ENCODE peak calls at places on chromosomes 3 and 15, in six cellular contexts. I is hepatocyte, Y is left ventricle myocardium inferior, L is heart left ventricle, E is heart right ventricle, F is foreskin keratinocyte. S is an unnamed sample.

GRCh38 chr3:69322110-69322509 is 63.8 kb downstream of the FRMD4B start:
- DNase-seq in Y (no peak), F (no peak), I (no peak), E (no peak), L (no peak), S (no peak)

GRCh38 chr3:8204846-8205624 is 296.6 kb upstream of the LMCD1 start:
- DNase-seq in L (no peak), F (peak; percentile 82), E (no peak), Y (no peak), I (peak; percentile 10), S (no peak)

GRCh38 chr15:52486003-52486996 is 42.4 kb downstream of the MYO5A start:
- DNase-seq in Y (no peak), I (no peak), L (no peak), F (no peak), E (no peak), S (no peak)

GRCh38 chr3:27724459-27725197 is 2.5 kb upstream of the EOMES start:
- DNase-seq in Y (no peak), F (peak; percentile 37), E (no peak), I (no peak), L (no peak), S (no peak)

GRCh38 chr3:149471991-149472390 is 2.5 kb upstream of the TM4SF4 start:
- DNase-seq in F (no peak), L (no peak), E (no peak), Y (no peak), I (no peak), S (no peak)

GRCh38 chr3:14208168-14208567 is 29.6 kb downstream of the LSM3 start:
- DNase-seq in E (no peak), L (no peak), Y (no peak), F (no peak), I (no peak), S (no peak)

GRCh38 chr3:157129782-157130137 is 30.2 kb downstream of the CCNL1 start:
- DNase-seq in E (no peak), I (no peak), F (peak; percentile 76), L (no peak), Y (no peak), S (no peak)

GRCh38 chr15:38216763-38217162 is 35.9 kb upstream of the SPRED1 start:
- DNase-seq in E (no peak), F (no peak), I (peak; percentile 62), L (no peak), Y (no peak), S (no peak)

GRCh38 chr3:113079532-113079931 is 88.7 kb downstream of the GTPBP8 start:
- DNase-seq in F (no peak), I (no peak), E (no peak), L (no peak), Y (no peak), S (no peak)

GRCh38 chr15:81029416-81030367 is 29.0 kb downstream of the TLNRD1 start:
- DNase-seq in F (peak; percentile 72), L (no peak), E (no peak), Y (no peak), I (no peak), S (no peak)

GRCh38 chr3:39178553-39178952 is 13.8 kb downstream of the XIRP1 start:
- DNase-seq in L (no peak), E (peak; percentile 32), Y (no peak), F (no peak), I (no peak), S (no peak)

GRCh38 chr15:52440414-52440813 is 88.3 kb downstream of the MYO5A start:
- DNase-seq in L (no peak), F (peak; percentile 89), E (no peak), I (no peak), Y (no peak), S (no peak)

GRCh38 chr3:97835761-97836160 is 13.9 kb downstream of the CRYBG3 start:
- DNase-seq in L (no peak), I (no peak), F (peak; percentile 78), E (no peak), Y (no peak), S (no peak)

GRCh38 chr3:66602691-66603090 is 101.9 kb upstream of the LRIG1 start:
- DNase-seq in F (peak; percentile 33), I (no peak), Y (no peak), E (no peak), L (no peak), S (no peak)

GRCh38 chr15:82298520-82298919 is 35.9 kb downstream of the SAXO2 start:
- DNase-seq in Y (no peak), F (no peak), I (no peak), L (peak; percentile 71), E (no peak), S (no peak)

GRCh38 chr15:98586066-98586465 is 62.3 kb upstream of the IGF1R start:
- DNase-seq in F (no peak), E (no peak), L (no peak), I (no peak), Y (no peak), S (no peak)

GRCh38 chr3:4376499-4376898 is 73.3 kb downstream of the SETMAR start:
- DNase-seq in Y (no peak), F (peak; percentile 55), L (no peak), I (no peak), E (no peak), S (no peak)

GRCh38 chr3:139797724-139798343 is 120.1 kb upstream of the NMNAT3 start:
- DNase-seq in L (no peak), F (peak; percentile 21), Y (no peak), E (peak; percentile 37), I (peak; percentile 75), S (no peak)

GRCh38 chr15:54365001-54365400 is 386.8 kb downstream of the UNC13C start:
- DNase-seq in F (no peak), I (no peak), Y (no peak), L (no peak), E (no peak), S (no peak)

GRCh38 chr3:177144922-177145321 is 52.4 kb downstream of the TBL1XR1 start:
- DNase-seq in F (peak; percentile 65), I (no peak), E (no peak), Y (no peak), L (no peak), S (no peak)

GRCh38 chr15:40354408-40355171 is 3.4 kb upstream of the DISP2 start:
- DNase-seq in L (peak; percentile 49), E (no peak), Y (no peak), I (peak; percentile 72), F (no peak), S (no peak)
- TF ChIP-seq CTCF in L (peak; percentile 26), E (peak; percentile 35), Y (peak; percentile 58), I (peak; percentile 43), F (peak; percentile 62), S (no peak)

GRCh38 chr15:61033938-61034792 is 194.9 kb downstream of the RORA start:
- DNase-seq in I (no peak), F (no peak), Y (no peak), L (no peak), E (no peak), S (no peak)

GRCh38 chr15:61036121-61036520 is 193.0 kb downstream of the RORA start:
- DNase-seq in Y (no peak), L (no peak), I (no peak), F (no peak), E (no peak), S (no peak)

GRCh38 chr15:61033319-61033718 is 195.8 kb downstream of the RORA start:
- DNase-seq in F (no peak), Y (no peak), I (no peak), L (no peak), E (no peak), S (no peak)

GRCh38 chr15:61037031-61037430 is 192.1 kb downstream of the RORA start:
- DNase-seq in E (no peak), Y (no peak), L (no peak), F (no peak), I (no peak), S (no peak)

DNA sequence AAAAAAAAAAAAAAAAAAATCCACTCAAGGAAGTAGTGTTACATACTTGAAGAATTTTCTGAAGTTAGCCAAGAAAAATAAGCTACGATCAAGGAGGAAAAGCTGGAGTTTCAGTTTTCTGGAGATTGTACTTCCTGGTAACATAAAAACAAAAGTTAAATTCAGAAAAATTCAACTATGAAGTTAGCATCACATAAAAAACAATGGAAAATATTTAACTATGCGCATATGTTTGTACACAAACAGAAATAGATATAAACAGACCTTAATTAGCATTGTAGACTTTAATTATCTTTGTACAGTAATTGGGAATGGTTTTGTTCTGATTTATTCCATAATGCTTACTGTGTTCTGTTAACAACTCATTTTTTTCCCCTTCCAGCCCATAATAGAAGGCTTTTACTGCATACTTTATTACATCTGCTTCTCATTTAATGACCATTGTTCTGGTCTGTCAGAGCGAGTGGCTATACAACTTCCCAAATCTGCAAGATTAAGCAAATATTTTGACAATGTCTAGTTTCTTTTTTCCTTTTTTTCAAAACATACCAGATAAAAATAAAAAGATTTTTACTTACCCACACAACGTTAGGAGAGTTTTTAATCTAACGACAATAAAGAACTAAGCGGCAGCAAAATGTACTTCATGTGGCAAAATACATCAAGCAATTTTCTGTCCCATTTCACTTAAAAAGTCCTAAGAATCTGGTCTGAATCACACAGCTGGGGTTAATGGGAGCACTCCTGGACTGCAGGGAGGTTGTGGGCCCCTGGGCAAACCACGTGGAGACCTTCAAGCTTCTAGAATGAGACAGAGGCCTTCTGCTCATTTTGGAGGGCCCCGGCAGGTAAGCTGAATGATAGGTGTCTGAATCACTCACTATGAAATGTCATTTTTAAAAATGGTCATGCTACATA is 194.1 kb downstream of the RORA start:
- DNase-seq in E (no peak), F (no peak), L (no peak), I (no peak), Y (no peak), S (no peak)
- H3K4me1 ChIP-seq in E (peaks cover 50% of the 10 kb centered on the region), F (no peaks in the 10 kb centered on the region), L (peaks cover 50% of the 10 kb centered on the region), I (peaks cover 4% of the 10 kb centered on the region), Y (peaks cover 55% of the 10 kb centered on the region), S (peaks cover 40% of the 10 kb centered on the region)

GRCh38 chr15:67083135-67083766 is 17.8 kb downstream of the SMAD3 start:
- DNase-seq in E (no peak), F (no peak), Y (no peak), L (no peak), I (no peak), S (no peak)

GRCh38 chr15:67079361-67079760 is 14.0 kb downstream of the SMAD3 start:
- DNase-seq in Y (no peak), F (no peak), I (no peak), L (no peak), E (no peak), S (no peak)

GRCh38 chr15:67080118-67080899 is 14.9 kb downstream of the SMAD3 start:
- DNase-seq in F (peak; percentile 58), Y (peak; percentile 37), L (no peak), E (peak; percentile 38), I (no peak), S (peak; percentile 68)

GRCh38 chr15:67082007-67082536 is 16.7 kb downstream of the SMAD3 start:
- DNase-seq in E (no peak), I (no peak), F (no peak), Y (no peak), L (no peak), S (peak; percentile 60)

DNA sequence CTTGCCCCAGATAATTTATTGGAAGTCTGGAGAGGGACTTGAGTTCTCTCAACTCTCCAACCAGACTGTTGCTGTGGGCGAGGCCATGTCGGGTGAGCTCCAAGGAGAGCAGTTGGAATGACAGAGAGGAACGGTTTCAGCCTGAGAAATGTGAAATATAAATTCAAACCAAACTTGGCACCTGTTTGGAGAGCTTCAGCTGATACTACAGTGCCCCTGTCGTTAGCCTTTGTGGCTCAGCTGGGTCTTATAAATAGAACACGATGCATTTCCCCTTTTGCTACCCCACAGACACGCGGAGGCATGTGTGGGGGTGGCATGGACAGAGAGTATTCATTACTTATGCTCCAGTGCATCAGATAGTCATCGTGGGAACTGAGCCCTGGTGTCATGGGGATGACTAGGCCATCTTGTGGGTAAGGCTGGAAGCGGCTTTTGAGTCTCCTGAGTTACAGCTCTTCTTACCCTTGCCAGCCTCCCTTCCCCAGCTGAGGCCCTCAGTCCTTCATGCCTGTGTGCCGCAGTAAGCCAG is 15.6 kb downstream of the SMAD3 start:
- DNase-seq in I (no peak), F (peak; percentile 48), Y (peak; percentile 29), L (peak; percentile 68), E (peak; percentile 37), S (peak; percentile 76)
- H3K27ac ChIP-seq in I (peak overlapping the region; percentile 72), F (peak overlapping the region; percentile 17), Y (peak overlapping the region; percentile 80), L (peak overlapping the region; percentile 47), E (peak overlapping the region; percentile 77), S (peak overlapping the region; percentile 47)

GRCh38 chr15:63436872-63437375 is 55.3 kb upstream of the CA12 start:
- DNase-seq in I (peak; percentile 92), L (peak; percentile 90), Y (peak; percentile 86), E (peak; percentile 86), F (peak; percentile 63), S (peak; percentile 82)
- TF ChIP-seq CTCF in I (peak; percentile 23), L (no peak), Y (no peak), E (no peak), F (peak; percentile 21), S (no peak)